ENCODE peak calls at places on chromosomes 4 and X, in six cellular contexts. One of them, this sample, is unnamed.

GRCh38 chr4:68466751-68467150 is 19.5 kb downstream of the TMPRSS11E start:
- DNase-seq in cardiac muscle cell: no peak
- DNase-seq in HT1080: peak
- DNase-seq in ureter: no peak
- DNase-seq in OCI-LY7: no peak
- DNase-seq in activated CD4-positive, alpha-beta T cell treated with anti-CD3 and anti-CD28 coated beads for 24 hours: no peak
- DNase-seq in this sample: no peak

GRCh38 chr4:7041851-7042696 is 1.1 kb upstream of the TADA2B start:
- DNase-seq in OCI-LY7: no peak
- DNase-seq in ureter: peak
- DNase-seq in activated CD4-positive, alpha-beta T cell treated with anti-CD3 and anti-CD28 coated beads for 24 hours: no peak
- DNase-seq in HT1080: no peak
- DNase-seq in cardiac muscle cell: no peak
- DNase-seq in this sample: no peak

GRCh38 chrX:112841114-112841819 is 636 bp upstream of the AMOT start:
- DNase-seq in HT1080: peak
- DNase-seq in OCI-LY7: peak
- DNase-seq in ureter: peak
- DNase-seq in activated CD4-positive, alpha-beta T cell treated with anti-CD3 and anti-CD28 coated beads for 24 hours: peak
- DNase-seq in cardiac muscle cell: peak
- DNase-seq in this sample: peak

GRCh38 chrX:103488332-103488731 is 31.0 kb downstream of the RAB40A start:
- DNase-seq in activated CD4-positive, alpha-beta T cell treated with anti-CD3 and anti-CD28 coated beads for 24 hours: no peak
- DNase-seq in cardiac muscle cell: peak
- DNase-seq in OCI-LY7: peak
- DNase-seq in HT1080: peak
- DNase-seq in ureter: no peak
- DNase-seq in this sample: no peak

GRCh38 chr4:38612996-38613395 is 51.0 kb upstream of the KLF3 start:
- DNase-seq in HT1080: no peak
- DNase-seq in activated CD4-positive, alpha-beta T cell treated with anti-CD3 and anti-CD28 coated beads for 24 hours: no peak
- DNase-seq in OCI-LY7: no peak
- DNase-seq in cardiac muscle cell: peak
- DNase-seq in ureter: no peak
- DNase-seq in this sample: no peak

GRCh38 chrX:130084651-130085237 is 25.6 kb downstream of the ELF4 start:
- DNase-seq in ureter: no peak
- DNase-seq in OCI-LY7: peak
- DNase-seq in activated CD4-positive, alpha-beta T cell treated with anti-CD3 and anti-CD28 coated beads for 24 hours: no peak
- DNase-seq in cardiac muscle cell: no peak
- DNase-seq in HT1080: no peak
- DNase-seq in this sample: peak

GRCh38 chr4:34676390-34676789 is 1567.9 kb downstream of the ARAP2 start:
- DNase-seq in ureter: no peak
- DNase-seq in activated CD4-positive, alpha-beta T cell treated with anti-CD3 and anti-CD28 coated beads for 24 hours: no peak
- DNase-seq in HT1080: no peak
- DNase-seq in OCI-LY7: no peak
- DNase-seq in cardiac muscle cell: no peak
- DNase-seq in this sample: no peak

GRCh38 chr4:71187399-71188196 is 151.2 kb upstream of the SLC4A4 start:
- DNase-seq in HT1080: no peak
- DNase-seq in cardiac muscle cell: peak
- DNase-seq in activated CD4-positive, alpha-beta T cell treated with anti-CD3 and anti-CD28 coated beads for 24 hours: no peak
- DNase-seq in OCI-LY7: no peak
- DNase-seq in ureter: no peak
- DNase-seq in this sample: no peak

GRCh38 chrX:47360423-47361179 is 9.8 kb upstream of the ZNF157 start:
- DNase-seq in OCI-LY7: no peak
- DNase-seq in HT1080: no peak
- DNase-seq in cardiac muscle cell: no peak
- DNase-seq in activated CD4-positive, alpha-beta T cell treated with anti-CD3 and anti-CD28 coated beads for 24 hours: no peak
- DNase-seq in ureter: no peak
- DNase-seq in this sample: no peak

GRCh38 chr4:53644607-53645006 is 53.3 kb upstream of the LNX1 start:
- DNase-seq in activated CD4-positive, alpha-beta T cell treated with anti-CD3 and anti-CD28 coated beads for 24 hours: no peak
- DNase-seq in cardiac muscle cell: no peak
- DNase-seq in ureter: peak
- DNase-seq in OCI-LY7: no peak
- DNase-seq in HT1080: no peak
- DNase-seq in this sample: no peak

GRCh38 chr4:86036729-86037128 is 323.1 kb downstream of the MAPK10 start:
- DNase-seq in cardiac muscle cell: peak
- DNase-seq in HT1080: no peak
- DNase-seq in ureter: no peak
- DNase-seq in OCI-LY7: no peak
- DNase-seq in activated CD4-positive, alpha-beta T cell treated with anti-CD3 and anti-CD28 coated beads for 24 hours: no peak
- DNase-seq in this sample: no peak

GRCh38 chr4:82543131-82543530 is 18.7 kb downstream of the TMEM150C start:
- DNase-seq in ureter: no peak
- DNase-seq in OCI-LY7: no peak
- DNase-seq in HT1080: no peak
- DNase-seq in activated CD4-positive, alpha-beta T cell treated with anti-CD3 and anti-CD28 coated beads for 24 hours: no peak
- DNase-seq in cardiac muscle cell: no peak
- DNase-seq in this sample: no peak

GRCh38 chr4:143225167-143225566 is 40.5 kb downstream of the USP38 start:
- DNase-seq in cardiac muscle cell: no peak
- DNase-seq in activated CD4-positive, alpha-beta T cell treated with anti-CD3 and anti-CD28 coated beads for 24 hours: no peak
- DNase-seq in ureter: no peak
- DNase-seq in HT1080: no peak
- DNase-seq in OCI-LY7: no peak
- DNase-seq in this sample: no peak

GRCh38 chr4:124641715-124642380 is 70.7 kb downstream of the ANKRD50 start:
- DNase-seq in HT1080: peak
- DNase-seq in OCI-LY7: no peak
- DNase-seq in ureter: peak
- DNase-seq in activated CD4-positive, alpha-beta T cell treated with anti-CD3 and anti-CD28 coated beads for 24 hours: no peak
- DNase-seq in cardiac muscle cell: peak
- DNase-seq in this sample: no peak

GRCh38 chr4:109547394-109547793 is 12.7 kb upstream of the MCUB start:
- DNase-seq in cardiac muscle cell: no peak
- DNase-seq in activated CD4-positive, alpha-beta T cell treated with anti-CD3 and anti-CD28 coated beads for 24 hours: no peak
- DNase-seq in OCI-LY7: no peak
- DNase-seq in ureter: no peak
- DNase-seq in HT1080: peak
- DNase-seq in this sample: no peak

GRCh38 chr4:74202062-74202586 is 44.2 kb downstream of the MTHFD2L start:
- DNase-seq in OCI-LY7: no peak
- DNase-seq in HT1080: no peak
- DNase-seq in ureter: no peak
- DNase-seq in cardiac muscle cell: no peak
- DNase-seq in activated CD4-positive, alpha-beta T cell treated with anti-CD3 and anti-CD28 coated beads for 24 hours: no peak
- DNase-seq in this sample: no peak

GRCh38 chr4:75916091-75916661 is 13.9 kb upstream of the PPEF2 start:
- DNase-seq in cardiac muscle cell: peak
- DNase-seq in OCI-LY7: peak
- DNase-seq in HT1080: peak
- DNase-seq in ureter: no peak
- DNase-seq in activated CD4-positive, alpha-beta T cell treated with anti-CD3 and anti-CD28 coated beads for 24 hours: no peak
- DNase-seq in this sample: peak

GRCh38 chr4:132565542-132565941 is 583.6 kb upstream of the PCDH10 start:
- DNase-seq in cardiac muscle cell: no peak
- DNase-seq in HT1080: no peak
- DNase-seq in activated CD4-positive, alpha-beta T cell treated with anti-CD3 and anti-CD28 coated beads for 24 hours: no peak
- DNase-seq in ureter: no peak
- DNase-seq in OCI-LY7: no peak
- DNase-seq in this sample: no peak

GRCh38 chrX:39815621-39816020 is 282.1 kb downstream of the BCOR start:
- DNase-seq in cardiac muscle cell: peak
- DNase-seq in ureter: no peak
- DNase-seq in OCI-LY7: peak
- DNase-seq in activated CD4-positive, alpha-beta T cell treated with anti-CD3 and anti-CD28 coated beads for 24 hours: no peak
- DNase-seq in HT1080: peak
- DNase-seq in this sample: no peak

GRCh38 chr4:40918330-40918729 is 168.6 kb downstream of the NSUN7 start:
- DNase-seq in ureter: peak
- DNase-seq in OCI-LY7: no peak
- DNase-seq in HT1080: no peak
- DNase-seq in cardiac muscle cell: peak
- DNase-seq in activated CD4-positive, alpha-beta T cell treated with anti-CD3 and anti-CD28 coated beads for 24 hours: no peak
- DNase-seq in this sample: no peak

GRCh38 chr4:145171919-145172318 is 8.5 kb downstream of the OTUD4 start:
- DNase-seq in activated CD4-positive, alpha-beta T cell treated with anti-CD3 and anti-CD28 coated beads for 24 hours: no peak
- DNase-seq in cardiac muscle cell: no peak
- DNase-seq in HT1080: no peak
- DNase-seq in ureter: no peak
- DNase-seq in OCI-LY7: no peak
- DNase-seq in this sample: no peak

GRCh38 chr4:75849459-75849858 is 52.8 kb downstream of the PPEF2 start:
- DNase-seq in HT1080: peak
- DNase-seq in activated CD4-positive, alpha-beta T cell treated with anti-CD3 and anti-CD28 coated beads for 24 hours: no peak
- DNase-seq in cardiac muscle cell: peak
- DNase-seq in OCI-LY7: no peak
- DNase-seq in ureter: no peak
- DNase-seq in this sample: no peak

GRCh38 chrX:154805696-154806091 is 409 bp upstream of the MPP1 start:
- DNase-seq in OCI-LY7: no peak
- DNase-seq in cardiac muscle cell: peak
- DNase-seq in HT1080: no peak
- DNase-seq in ureter: no peak
- DNase-seq in activated CD4-positive, alpha-beta T cell treated with anti-CD3 and anti-CD28 coated beads for 24 hours: no peak
- DNase-seq in this sample: no peak

GRCh38 chrX:39309018-39309620 is 507.9 kb downstream of the MID1IP1 start:
- DNase-seq in HT1080: peak
- DNase-seq in cardiac muscle cell: peak
- DNase-seq in activated CD4-positive, alpha-beta T cell treated with anti-CD3 and anti-CD28 coated beads for 24 hours: peak
- DNase-seq in ureter: no peak
- DNase-seq in OCI-LY7: no peak
- DNase-seq in this sample: no peak

GRCh38 chr4:184126800-184127199 is 90.9 kb downstream of the ENPP6 start:
- DNase-seq in HT1080: no peak
- DNase-seq in cardiac muscle cell: no peak
- DNase-seq in activated CD4-positive, alpha-beta T cell treated with anti-CD3 and anti-CD28 coated beads for 24 hours: no peak
- DNase-seq in OCI-LY7: no peak
- DNase-seq in ureter: no peak
- DNase-seq in this sample: no peak